ENCODE peak calls at places on chromosomes 7 and 10, in five cellular contexts. T, Z, E, I and M are unnamed samples. For H3K4me1, the result is how much of the 10 kb centered on the place peaks cover.

GRCh38 chr7:124728610-124729009 is 37.0 kb downstream of the GPR37 start:
- DNase-seq in T (no peak), Z (no peak), E (no peak), I (no peak), M (no peak)

GRCh38 chr7:43891069-43891955 is 15.1 kb downstream of the URGCP start:
- DNase-seq in T (no peak), Z (no peak), E (no peak), I (no peak), M (no peak)

GRCh38 chr10:30392564-30392990 is 41.4 kb upstream of the MAP3K8 start:
- DNase-seq in T (peak), Z (peak), E (peak), I (peak), M (peak)

GRCh38 chr7:137609500-137609899 is 237.3 kb downstream of the DGKI start:
- DNase-seq in T (no peak), Z (no peak), E (no peak), I (no peak), M (no peak)

GRCh38 chr10:44966129-44966815 is 6.7 kb downstream of the RASSF4 start:
- DNase-seq in T (no peak), Z (no peak), E (peak), I (no peak), M (peak)

GRCh38 chr7:24732646-24733413 is 24.4 kb downstream of the GSDME start:
- DNase-seq in T (no peak), Z (no peak), E (no peak), I (no peak), M (no peak)

GRCh38 chr7:102836206-102836938 is 76.4 kb upstream of the LRRC17 start:
- DNase-seq in T (no peak), Z (no peak), E (no peak), I (peak), M (peak)

GRCh38 chr7:40717242-40717641 is 582.4 kb downstream of the SUGCT start:
- DNase-seq in T (no peak), Z (peak), E (peak), I (peak), M (peak)

GRCh38 chr7:54888067-54888735 is 129.2 kb upstream of the SEC61G start:
- DNase-seq in T (no peak), Z (peak), E (no peak), I (peak), M (no peak)

GRCh38 chr7:48116043-48116442 is 27.0 kb downstream of the UPP1 start:
- DNase-seq in T (no peak), Z (no peak), E (no peak), I (no peak), M (no peak)

GRCh38 chr7:164882-165660 is 27.3 kb upstream of the FAM20C start:
- DNase-seq in T (no peak), Z (no peak), E (no peak), I (peak), M (no peak)

GRCh38 chr10:132904169-132904813 is 38.1 kb downstream of the CFAP46 start:
- DNase-seq in T (no peak), Z (no peak), E (no peak), I (peak), M (peak)

GRCh38 chr7:138239244-138239643 is 163.0 kb downstream of the AKR1D1 start:
- DNase-seq in T (no peak), Z (no peak), E (no peak), I (no peak), M (no peak)

GRCh38 chr7:91034459-91035368 is 229.5 kb upstream of the FZD1 start:
- DNase-seq in T (no peak), Z (no peak), E (peak), I (peak), M (peak)

GRCh38 chr7:107453388-107453787 is 16.5 kb upstream of the GPR22 start:
- DNase-seq in T (no peak), Z (no peak), E (no peak), I (no peak), M (no peak)

GRCh38 chr7:80918909-80919721 is at the start of gene SEMA3C:
- DNase-seq in T (no peak), Z (peak), E (peak), I (peak), M (peak)

GRCh38 chr7:120302190-120302589 is 29.2 kb downstream of the KCND2 start:
- DNase-seq in T (no peak), Z (no peak), E (no peak), I (no peak), M (no peak)

GRCh38 chr7:120308171-120308570 is 35.2 kb downstream of the KCND2 start:
- DNase-seq in T (no peak), Z (no peak), E (no peak), I (no peak), M (no peak)

GRCh38 chr7:120304674-120305073 is 31.7 kb downstream of the KCND2 start:
- DNase-seq in T (no peak), Z (no peak), E (no peak), I (no peak), M (no peak)

GRCh38 chr7:120303105-120303504 is 30.1 kb downstream of the KCND2 start:
- DNase-seq in T (no peak), Z (no peak), E (no peak), I (no peak), M (no peak)
- H3K4me1 ChIP-seq in T (under half), Z (under half), E (under half), I (under half), M (under half)

DNA sequence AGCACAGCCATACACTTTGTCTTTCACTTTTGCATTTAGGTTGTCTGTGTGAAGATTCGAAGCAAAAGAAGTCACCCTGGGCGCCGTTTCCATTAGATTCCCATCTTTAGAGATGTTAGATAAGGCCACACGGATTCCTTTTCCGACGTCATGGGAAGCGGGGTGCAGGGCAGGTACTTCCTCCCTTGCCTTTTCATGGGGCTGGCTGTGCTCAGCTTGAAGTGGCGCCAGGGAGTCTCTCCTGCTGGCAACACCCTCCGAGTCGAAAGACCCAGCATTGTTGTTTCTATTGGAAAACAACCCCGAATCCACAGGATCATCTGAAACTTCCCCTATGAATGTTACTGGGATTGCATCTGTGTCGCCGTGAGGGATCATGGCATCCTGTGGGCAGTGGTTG is 246.4 kb upstream of the GRB10 start:
- DNase-seq in T (no peak), Z (no peak), E (peak), I (peak), M (no peak)
- H3K27ac ChIP-seq in T (no peak), Z (peak), E (peak), I (peak), M (no peak)

DNA sequence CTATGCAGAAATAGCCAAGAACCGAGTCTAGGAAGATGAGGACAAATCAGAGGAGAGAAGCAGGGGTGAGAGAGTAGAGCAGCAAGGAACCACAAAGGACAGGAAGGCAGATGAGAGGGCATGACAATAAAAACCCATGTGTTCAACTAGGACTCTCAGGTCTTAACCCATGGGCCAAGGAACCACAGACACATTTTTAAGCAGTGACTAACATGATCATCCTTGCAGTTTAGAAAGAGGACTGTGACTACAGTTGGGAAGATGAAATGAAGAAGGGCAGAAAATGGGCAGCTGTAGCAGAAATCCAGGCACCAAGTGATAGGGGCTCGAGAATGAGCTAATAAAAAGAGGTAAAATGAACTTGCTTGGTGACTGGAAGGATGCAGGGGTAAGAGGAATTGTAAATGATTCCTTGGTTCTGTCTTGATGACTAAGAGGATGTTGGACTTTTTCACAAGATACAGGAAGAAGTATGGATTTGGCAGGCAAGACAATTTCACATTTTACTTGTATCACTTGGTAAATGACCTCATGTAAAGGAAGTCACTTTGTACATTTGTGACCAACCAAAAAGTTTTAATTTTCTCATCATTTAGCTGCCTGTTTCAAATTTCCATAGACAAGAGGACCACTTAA is 22.8 kb downstream of the SGMS1 start:
- DNase-seq in T (no peak), Z (no peak), E (no peak), I (peak), M (no peak)
- H3K4me1 ChIP-seq in T (under half), Z (under half), E (half or more), I (under half), M (under half)

GRCh38 chr7:149771199-149771636 is 2.2 kb downstream of the ZNF467 start:
- DNase-seq in T (no peak), Z (no peak), E (no peak), I (peak), M (no peak)
- H3K27ac ChIP-seq in T (no peak), Z (peak), E (peak), I (no peak), M (no peak)

DNA sequence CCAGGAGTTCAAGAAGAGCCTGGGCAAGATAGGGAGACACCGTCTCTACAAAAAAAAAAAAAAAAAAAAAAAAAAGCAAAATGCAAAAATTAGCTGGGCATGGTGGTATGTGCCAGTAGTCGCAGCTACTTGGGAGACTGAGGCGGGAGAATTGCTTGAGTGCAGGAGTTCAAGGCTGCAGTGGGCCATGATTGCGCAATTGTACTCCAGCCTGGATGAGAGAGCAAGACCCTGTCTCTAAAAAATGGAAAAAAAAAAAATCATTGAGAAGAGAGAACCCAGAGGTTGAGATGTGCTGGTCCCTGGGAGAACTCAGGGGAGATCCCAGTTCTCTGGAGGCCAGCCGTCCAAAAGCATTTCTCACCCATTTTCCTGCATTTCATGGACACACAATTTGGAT is 95.2 kb downstream of the GALNT17 start:
- DNase-seq in T (no peak), Z (no peak), E (no peak), I (no peak), M (no peak)
- H3K4me1 ChIP-seq in T (under half), Z (under half), E (under half), I (under half), M (under half)